ENCODE peak calls at places on chromosomes 11 and 22, in six cellular contexts. One of them, this sample, is unnamed.

GRCh38 chr11:13429836-13430235 is 33.2 kb downstream of the BTBD10 start:
- DNase-seq in stimulated activated CD4-positive, alpha-beta T cell treated with anti-CD3 and anti-CD28 coated beads, Interleukin-15, amount 100 ng/mL, for 1 hour: no peak
- DNase-seq in CD8-positive, alpha-beta memory T cell: no peak
- DNase-seq in NCI-H1417: no peak
- DNase-seq in naive thymus-derived CD4-positive, alpha-beta T cell: no peak
- DNase-seq in HT1080: peak
- DNase-seq in this sample: no peak

GRCh38 chr22:49140921-49141680 is 686.6 kb downstream of the BRD1 start:
- DNase-seq in stimulated activated CD4-positive, alpha-beta T cell treated with anti-CD3 and anti-CD28 coated beads, Interleukin-15, amount 100 ng/mL, for 1 hour: no peak
- DNase-seq in CD8-positive, alpha-beta memory T cell: no peak
- DNase-seq in NCI-H1417: peak
- DNase-seq in naive thymus-derived CD4-positive, alpha-beta T cell: no peak
- DNase-seq in HT1080: no peak
- DNase-seq in this sample: no peak

GRCh38 chr11:44243633-44244343 is 66.2 kb downstream of the ALX4 start:
- DNase-seq in stimulated activated CD4-positive, alpha-beta T cell treated with anti-CD3 and anti-CD28 coated beads, Interleukin-15, amount 100 ng/mL, for 1 hour: no peak
- DNase-seq in CD8-positive, alpha-beta memory T cell: no peak
- DNase-seq in NCI-H1417: no peak
- DNase-seq in naive thymus-derived CD4-positive, alpha-beta T cell: no peak
- DNase-seq in HT1080: peak
- DNase-seq in this sample: peak

GRCh38 chr11:75201771-75202170 is 38.8 kb upstream of the TPBGL start:
- DNase-seq in stimulated activated CD4-positive, alpha-beta T cell treated with anti-CD3 and anti-CD28 coated beads, Interleukin-15, amount 100 ng/mL, for 1 hour: no peak
- DNase-seq in CD8-positive, alpha-beta memory T cell: no peak
- DNase-seq in NCI-H1417: no peak
- DNase-seq in naive thymus-derived CD4-positive, alpha-beta T cell: no peak
- DNase-seq in HT1080: no peak
- DNase-seq in this sample: no peak

GRCh38 chr22:49303061-49303735 is 524.5 kb downstream of the BRD1 start:
- DNase-seq in stimulated activated CD4-positive, alpha-beta T cell treated with anti-CD3 and anti-CD28 coated beads, Interleukin-15, amount 100 ng/mL, for 1 hour: no peak
- DNase-seq in CD8-positive, alpha-beta memory T cell: no peak
- DNase-seq in NCI-H1417: no peak
- DNase-seq in naive thymus-derived CD4-positive, alpha-beta T cell: no peak
- DNase-seq in HT1080: no peak
- DNase-seq in this sample: peak

GRCh38 chr22:36081023-36081431 is 52.4 kb upstream of the RBFOX2 start:
- DNase-seq in stimulated activated CD4-positive, alpha-beta T cell treated with anti-CD3 and anti-CD28 coated beads, Interleukin-15, amount 100 ng/mL, for 1 hour: no peak
- DNase-seq in CD8-positive, alpha-beta memory T cell: no peak
- DNase-seq in NCI-H1417: no peak
- DNase-seq in naive thymus-derived CD4-positive, alpha-beta T cell: no peak
- DNase-seq in HT1080: peak
- DNase-seq in this sample: no peak

GRCh38 chr22:34866501-34867171 is 199.3 kb upstream of the ISX start:
- DNase-seq in stimulated activated CD4-positive, alpha-beta T cell treated with anti-CD3 and anti-CD28 coated beads, Interleukin-15, amount 100 ng/mL, for 1 hour: no peak
- DNase-seq in CD8-positive, alpha-beta memory T cell: no peak
- DNase-seq in NCI-H1417: no peak
- DNase-seq in naive thymus-derived CD4-positive, alpha-beta T cell: no peak
- DNase-seq in HT1080: peak
- DNase-seq in this sample: no peak

GRCh38 chr22:25383278-25383820 is 163.9 kb downstream of the CRYBB2 start:
- DNase-seq in stimulated activated CD4-positive, alpha-beta T cell treated with anti-CD3 and anti-CD28 coated beads, Interleukin-15, amount 100 ng/mL, for 1 hour: no peak
- DNase-seq in CD8-positive, alpha-beta memory T cell: no peak
- DNase-seq in NCI-H1417: no peak
- DNase-seq in naive thymus-derived CD4-positive, alpha-beta T cell: no peak
- DNase-seq in HT1080: no peak
- DNase-seq in this sample: no peak

GRCh38 chr11:123628936-123629683 is 25.3 kb downstream of the SCN3B start:
- DNase-seq in stimulated activated CD4-positive, alpha-beta T cell treated with anti-CD3 and anti-CD28 coated beads, Interleukin-15, amount 100 ng/mL, for 1 hour: no peak
- DNase-seq in CD8-positive, alpha-beta memory T cell: no peak
- DNase-seq in NCI-H1417: no peak
- DNase-seq in naive thymus-derived CD4-positive, alpha-beta T cell: no peak
- DNase-seq in HT1080: peak
- DNase-seq in this sample: no peak

GRCh38 chr11:11963842-11964773 is 44.3 kb downstream of the DKK3 start:
- DNase-seq in stimulated activated CD4-positive, alpha-beta T cell treated with anti-CD3 and anti-CD28 coated beads, Interleukin-15, amount 100 ng/mL, for 1 hour: no peak
- DNase-seq in CD8-positive, alpha-beta memory T cell: no peak
- DNase-seq in NCI-H1417: no peak
- DNase-seq in naive thymus-derived CD4-positive, alpha-beta T cell: no peak
- DNase-seq in HT1080: no peak
- DNase-seq in this sample: peak

GRCh38 chr11:125188021-125188420 is 23.5 kb downstream of the PKNOX2 start:
- DNase-seq in stimulated activated CD4-positive, alpha-beta T cell treated with anti-CD3 and anti-CD28 coated beads, Interleukin-15, amount 100 ng/mL, for 1 hour: no peak
- DNase-seq in CD8-positive, alpha-beta memory T cell: no peak
- DNase-seq in NCI-H1417: no peak
- DNase-seq in naive thymus-derived CD4-positive, alpha-beta T cell: no peak
- DNase-seq in HT1080: peak
- DNase-seq in this sample: no peak

This sample was measured in H1.